ENCODE peak calls at places on chromosome X, in seven cellular contexts. Q, J, S, B, K, F and E are unnamed samples.

GRCh38 chrX:132171881-132172280 is 44.1 kb upstream of the FRMD7 start:
- DNase-seq in Q (no peak), J (no peak), S (no peak), B (no peak), K (no peak), F (no peak), E (no peak)

GRCh38 chrX:20056704-20057103 is 60.0 kb downstream of the MAP7D2 start:
- DNase-seq in Q (peak), J (no peak), S (peak), B (no peak), K (no peak), F (peak), E (no peak)

GRCh38 chrX:78329486-78329885 is 2.1 kb upstream of the CYSLTR1 start:
- DNase-seq in Q (no peak), J (no peak), S (no peak), B (no peak), K (no peak), F (no peak), E (no peak)

GRCh38 chrX:41381685-41382084 is 47.7 kb downstream of the DDX3X start:
- DNase-seq in Q (peak), J (peak), S (no peak), B (no peak), K (peak), F (peak), E (no peak)

GRCh38 chrX:46407753-46408130 is 137.5 kb downstream of the ZNF674 start:
- DNase-seq in Q (no peak), J (no peak), S (no peak), B (no peak), K (peak), F (no peak), E (no peak)

GRCh38 chrX:13387656-13388421 is 68.0 kb upstream of the ATXN3L start:
- DNase-seq in Q (peak), J (no peak), S (no peak), B (no peak), K (no peak), F (no peak), E (no peak)

GRCh38 chrX:111168314-111168713 is 72.3 kb downstream of the PAK3 start:
- DNase-seq in Q (peak), J (peak), S (no peak), B (no peak), K (peak), F (peak), E (no peak)

GRCh38 chrX:139126493-139126892 is 404.0 kb upstream of the F9 start:
- DNase-seq in Q (peak), J (peak), S (no peak), B (no peak), K (no peak), F (peak), E (no peak)

GRCh38 chrX:96591418-96591817 is 93.2 kb upstream of the DIAPH2 start:
- DNase-seq in Q (no peak), J (no peak), S (no peak), B (no peak), K (peak), F (no peak), E (no peak)

GRCh38 chrX:118577041-118577440 is 81.4 kb downstream of the DOCK11 start:
- DNase-seq in Q (no peak), J (no peak), S (no peak), B (no peak), K (no peak), F (no peak), E (no peak)

GRCh38 chrX:38103857-38104812 is 97.8 kb downstream of the SYTL5 start:
- DNase-seq in Q (no peak), J (no peak), S (no peak), B (no peak), K (no peak), F (no peak), E (no peak)

GRCh38 chrX:40871385-40872082 is 136.2 kb upstream of the MED14 start:
- DNase-seq in Q (peak), J (no peak), S (no peak), B (no peak), K (peak), F (peak), E (no peak)

GRCh38 chrX:72100824-72101351 is 30.8 kb downstream of the RTL5 start:
- DNase-seq in Q (no peak), J (no peak), S (no peak), B (peak), K (no peak), F (no peak), E (peak)

GRCh38 chrX:153580700-153581386 is 18.1 kb downstream of the CCNQ start:
- DNase-seq in Q (no peak), J (peak), S (no peak), B (no peak), K (no peak), F (no peak), E (no peak)

GRCh38 chrX:38796926-38797325 is 4.3 kb upstream of the MID1IP1 start:
- DNase-seq in Q (no peak), J (no peak), S (no peak), B (no peak), K (peak), F (no peak), E (no peak)

GRCh38 chrX:103215037-103215767 is at the start of gene BEX4:
- DNase-seq in Q (peak), J (peak), S (peak), B (peak), K (peak), F (peak), E (peak)

GRCh38 chrX:136586386-136586785 is 54.4 kb downstream of the VGLL1 start:
- DNase-seq in Q (peak), J (no peak), S (no peak), B (peak), K (no peak), F (no peak), E (peak)

GRCh38 chrX:98071331-98071730 is 1187.6 kb downstream of the RPA4 start:
- DNase-seq in Q (peak), J (no peak), S (no peak), B (no peak), K (no peak), F (no peak), E (no peak)

GRCh38 chrX:11365426-11365825 is 72.2 kb downstream of the AMELX start:
- DNase-seq in Q (no peak), J (no peak), S (no peak), B (no peak), K (no peak), F (no peak), E (no peak)

GRCh38 chrX:133670394-133670793 is 255.1 kb upstream of the GPC4 start:
- DNase-seq in Q (peak), J (no peak), S (no peak), B (no peak), K (peak), F (peak), E (no peak)

GRCh38 chrX:154717824-154718223 is 33.1 kb downstream of the GAB3 start:
- DNase-seq in Q (peak), J (no peak), S (no peak), B (no peak), K (peak), F (no peak), E (no peak)

GRCh38 chrX:43504394-43504793 is 151.7 kb upstream of the MAOA start:
- DNase-seq in Q (no peak), J (no peak), S (no peak), B (no peak), K (no peak), F (no peak), E (no peak)

GRCh38 chrX:45329217-45329616 is 128.5 kb upstream of the DIPK2B start:
- DNase-seq in Q (no peak), J (no peak), S (no peak), B (no peak), K (no peak), F (no peak), E (no peak)

GRCh38 chrX:139936259-139936658 is 3.4 kb upstream of the ATP11C start:
- DNase-seq in Q (peak), J (no peak), S (no peak), B (no peak), K (no peak), F (peak), E (no peak)

GRCh38 chrX:10217218-10217617 is 60.4 kb downstream of the CLCN4 start:
- DNase-seq in Q (peak), J (no peak), S (peak), B (no peak), K (no peak), F (no peak), E (no peak)

GRCh38 chrX:74351760-74352159 is 47.8 kb downstream of the ZCCHC13 start:
- DNase-seq in Q (no peak), J (no peak), S (no peak), B (no peak), K (no peak), F (no peak), E (no peak)

GRCh38 chrX:103678199-103678993 is 8.1 kb downstream of the MORF4L2 start:
- DNase-seq in Q (peak), J (no peak), S (no peak), B (no peak), K (peak), F (no peak), E (no peak)

GRCh38 chrX:30620980-30621716 is 32.1 kb upstream of the GK start:
- DNase-seq in Q (peak), J (no peak), S (no peak), B (no peak), K (peak), F (peak), E (no peak)

GRCh38 chrX:34655496-34656258 is 1.4 kb downstream of the TMEM47 start:
- DNase-seq in Q (no peak), J (no peak), S (no peak), B (no peak), K (peak), F (peak), E (no peak)

GRCh38 chrX:8971116-8971515 is 62.8 kb downstream of the FAM9B start:
- DNase-seq in Q (peak), J (no peak), S (no peak), B (no peak), K (peak), F (peak), E (no peak)

GRCh38 chrX:74195605-74196004 is 108.4 kb upstream of the ZCCHC13 start:
- DNase-seq in Q (no peak), J (no peak), S (no peak), B (no peak), K (no peak), F (no peak), E (no peak)

GRCh38 chrX:69493193-69493592 is 10.9 kb upstream of the NALF2 start:
- DNase-seq in Q (peak), J (peak), S (peak), B (peak), K (no peak), F (peak), E (peak)

GRCh38 chrX:106585478-106585877 is 26.3 kb upstream of the RADX start:
- DNase-seq in Q (no peak), J (no peak), S (no peak), B (no peak), K (no peak), F (no peak), E (no peak)

GRCh38 chrX:104195489-104196084 is 29.3 kb downstream of the FAM199X start:
- DNase-seq in Q (peak), J (no peak), S (no peak), B (no peak), K (peak), F (peak), E (no peak)

GRCh38 chrX:9390693-9391368 is 74.0 kb upstream of the TBL1X start:
- DNase-seq in Q (peak), J (no peak), S (no peak), B (no peak), K (no peak), F (no peak), E (no peak)